ENCODE peak calls at places on chromosomes 5 and 9, in four cellular contexts. R is adipocyte, O is fibroblast of lung, P is WTC11. X is an unnamed sample.

GRCh38 chr9:1050125-1050895 is at the start of gene DMRT2:
- DNase-seq in P (peak; percentile 95), R (peak; percentile 3), O (peak; percentile 65), X (peak; percentile 18)

GRCh38 chr9:13491138-13491492 is 211.6 kb upstream of the MPDZ start:
- DNase-seq in P (no peak), O (no peak), R (peak; percentile 73), X (peak; percentile 13)

GRCh38 chr9:120402741-120403542 is 177.0 kb downstream of the CDK5RAP2 start:
- DNase-seq in R (peak; percentile 90), P (no peak), O (peak; percentile 100), X (peak; percentile 98)

GRCh38 chr9:35000535-35001284 is 11.2 kb downstream of the DNAJB5 start:
- DNase-seq in R (no peak), P (no peak), O (peak; percentile 55), X (peak; percentile 38)

GRCh38 chr5:584846-585245 is 27.3 kb upstream of the CEP72 start:
- DNase-seq in R (no peak), P (no peak), O (no peak), X (no peak)

GRCh38 chr9:33931326-33931725 is 114.4 kb downstream of the UBE2R2 start:
- DNase-seq in P (no peak), R (no peak), O (no peak), X (no peak)

GRCh38 chr5:55230086-55230629 is 3.0 kb upstream of the MCIDAS start:
- DNase-seq in P (no peak), R (no peak), O (no peak), X (no peak)

GRCh38 chr5:96384353-96384752 is 48.7 kb downstream of the PCSK1 start:
- DNase-seq in R (peak; percentile 76), O (peak; percentile 79), P (no peak), X (peak; percentile 44)

GRCh38 chr5:114419941-114420340 is 58.1 kb downstream of the KCNN2 start:
- DNase-seq in P (no peak), O (peak; percentile 9), R (peak; percentile 75), X (no peak)

GRCh38 chr9:131854906-131855504 is 115.1 kb upstream of the RAPGEF1 start:
- DNase-seq in R (peak; percentile 43), O (peak; percentile 20), P (no peak), X (peak; percentile 60)

GRCh38 chr9:124182741-124183140 is 75.0 kb upstream of the NEK6 start:
- DNase-seq in O (no peak), R (no peak), P (no peak), X (no peak)

GRCh38 chr5:146369691-146370090 is 31.1 kb downstream of the POU4F3 start:
- DNase-seq in O (peak; percentile 92), P (no peak), R (peak; percentile 39), X (peak; percentile 65)

GRCh38 chr9:88478236-88478635 is 56.7 kb upstream of the NXNL2 start:
- DNase-seq in O (peak; percentile 67), R (peak; percentile 19), P (no peak), X (peak; percentile 22)

GRCh38 chr5:124596595-124597388 is 149.6 kb downstream of the ZNF608 start:
- DNase-seq in O (peak; percentile 97), R (peak; percentile 64), P (no peak), X (peak; percentile 81)

GRCh38 chr5:148956632-148957385 is 106.1 kb downstream of the SH3TC2 start:
- DNase-seq in R (no peak), O (peak; percentile 25), P (peak; percentile 46), X (no peak)

GRCh38 chr5:52727568-52727967 is 60.1 kb upstream of the ITGA1 start:
- DNase-seq in R (peak; percentile 84), P (no peak), O (peak; percentile 48), X (peak; percentile 72)

GRCh38 chr5:128791312-128791711 is 174.0 kb upstream of the SLC27A6 start:
- DNase-seq in P (no peak), O (peak; percentile 41), R (no peak), X (no peak)

X was measured in choroid plexus epithelial cell.